ENCODE peak calls at places on chromosome 14, in five cellular contexts. One of them, this sample, is unnamed.

GRCh38 chr14:96380735-96381134 is 11.2 kb upstream of the AK7 start:
- DNase-seq in GM04503: no peak
- DNase-seq in kidney tubule cell: no peak
- DNase-seq in activated CD8-positive, alpha-beta T cell treated with anti-CD3 and anti-CD28 coated beads, Interleukin-2, amount 10 ng/mL, durations not matched to agents 7 days and 5 days: no peak
- DNase-seq in stimulated activated CD4-positive, alpha-beta T cell treated with anti-CD3 and anti-CD28 coated beads, TNF-alpha, amount 100 ng/mL, for 4 hours: no peak
- DNase-seq in this sample: no peak

GRCh38 chr14:23727566-23728335 is 91.6 kb downstream of the DHRS2 start:
- DNase-seq in activated CD8-positive, alpha-beta T cell treated with anti-CD3 and anti-CD28 coated beads, Interleukin-2, amount 10 ng/mL, durations not matched to agents 7 days and 5 days: peak; percentile 21
- DNase-seq in kidney tubule cell: peak; percentile 80
- DNase-seq in GM04503: peak; percentile 12
- DNase-seq in stimulated activated CD4-positive, alpha-beta T cell treated with anti-CD3 and anti-CD28 coated beads, TNF-alpha, amount 100 ng/mL, for 4 hours: no peak
- DNase-seq in this sample: no peak

GRCh38 chr14:54651018-54651351 is 84.1 kb downstream of the SAMD4A start:
- DNase-seq in GM04503: no peak
- DNase-seq in kidney tubule cell: no peak
- DNase-seq in activated CD8-positive, alpha-beta T cell treated with anti-CD3 and anti-CD28 coated beads, Interleukin-2, amount 10 ng/mL, durations not matched to agents 7 days and 5 days: no peak
- DNase-seq in stimulated activated CD4-positive, alpha-beta T cell treated with anti-CD3 and anti-CD28 coated beads, TNF-alpha, amount 100 ng/mL, for 4 hours: no peak
- DNase-seq in this sample: no peak

GRCh38 chr14:60862283-60862682 is 118.6 kb downstream of the TRMT5 start:
- DNase-seq in activated CD8-positive, alpha-beta T cell treated with anti-CD3 and anti-CD28 coated beads, Interleukin-2, amount 10 ng/mL, durations not matched to agents 7 days and 5 days: no peak
- DNase-seq in GM04503: no peak
- DNase-seq in stimulated activated CD4-positive, alpha-beta T cell treated with anti-CD3 and anti-CD28 coated beads, TNF-alpha, amount 100 ng/mL, for 4 hours: no peak
- DNase-seq in kidney tubule cell: no peak
- DNase-seq in this sample: no peak

GRCh38 chr14:68695326-68695768 is 97.5 kb downstream of the ZFP36L1 start:
- DNase-seq in stimulated activated CD4-positive, alpha-beta T cell treated with anti-CD3 and anti-CD28 coated beads, TNF-alpha, amount 100 ng/mL, for 4 hours: no peak
- DNase-seq in GM04503: peak; percentile 100
- DNase-seq in kidney tubule cell: peak; percentile 100
- DNase-seq in activated CD8-positive, alpha-beta T cell treated with anti-CD3 and anti-CD28 coated beads, Interleukin-2, amount 10 ng/mL, durations not matched to agents 7 days and 5 days: peak; percentile 28
- DNase-seq in this sample: no peak

GRCh38 chr14:23174266-23174665 is 9.2 kb downstream of the SLC7A8 start:
- DNase-seq in kidney tubule cell: no peak
- DNase-seq in activated CD8-positive, alpha-beta T cell treated with anti-CD3 and anti-CD28 coated beads, Interleukin-2, amount 10 ng/mL, durations not matched to agents 7 days and 5 days: no peak
- DNase-seq in stimulated activated CD4-positive, alpha-beta T cell treated with anti-CD3 and anti-CD28 coated beads, TNF-alpha, amount 100 ng/mL, for 4 hours: no peak
- DNase-seq in GM04503: no peak
- DNase-seq in this sample: no peak

GRCh38 chr14:99671230-99672224 is 12.6 kb upstream of the CYP46A1 start:
- DNase-seq in stimulated activated CD4-positive, alpha-beta T cell treated with anti-CD3 and anti-CD28 coated beads, TNF-alpha, amount 100 ng/mL, for 4 hours: no peak
- DNase-seq in kidney tubule cell: no peak
- DNase-seq in activated CD8-positive, alpha-beta T cell treated with anti-CD3 and anti-CD28 coated beads, Interleukin-2, amount 10 ng/mL, durations not matched to agents 7 days and 5 days: no peak
- DNase-seq in GM04503: no peak
- DNase-seq in this sample: no peak

GRCh38 chr14:101454229-101454628 is 107.1 kb upstream of the DIO3 start:
- DNase-seq in activated CD8-positive, alpha-beta T cell treated with anti-CD3 and anti-CD28 coated beads, Interleukin-2, amount 10 ng/mL, durations not matched to agents 7 days and 5 days: no peak
- DNase-seq in kidney tubule cell: no peak
- DNase-seq in stimulated activated CD4-positive, alpha-beta T cell treated with anti-CD3 and anti-CD28 coated beads, TNF-alpha, amount 100 ng/mL, for 4 hours: no peak
- DNase-seq in GM04503: no peak
- DNase-seq in this sample: no peak

GRCh38 chr14:101521306-101521935 is 39.9 kb upstream of the DIO3 start:
- DNase-seq in activated CD8-positive, alpha-beta T cell treated with anti-CD3 and anti-CD28 coated beads, Interleukin-2, amount 10 ng/mL, durations not matched to agents 7 days and 5 days: no peak
- DNase-seq in kidney tubule cell: no peak
- DNase-seq in GM04503: no peak
- DNase-seq in stimulated activated CD4-positive, alpha-beta T cell treated with anti-CD3 and anti-CD28 coated beads, TNF-alpha, amount 100 ng/mL, for 4 hours: no peak
- DNase-seq in this sample: no peak

GRCh38 chr14:100025111-100025510 is 40.1 kb upstream of the EVL start:
- DNase-seq in stimulated activated CD4-positive, alpha-beta T cell treated with anti-CD3 and anti-CD28 coated beads, TNF-alpha, amount 100 ng/mL, for 4 hours: no peak
- DNase-seq in GM04503: no peak
- DNase-seq in kidney tubule cell: peak; percentile 58
- DNase-seq in activated CD8-positive, alpha-beta T cell treated with anti-CD3 and anti-CD28 coated beads, Interleukin-2, amount 10 ng/mL, durations not matched to agents 7 days and 5 days: peak; percentile 59
- DNase-seq in this sample: peak; percentile 79

GRCh38 chr14:75294649-75295033 is 16.0 kb downstream of the FOS start:
- DNase-seq in kidney tubule cell: no peak
- DNase-seq in activated CD8-positive, alpha-beta T cell treated with anti-CD3 and anti-CD28 coated beads, Interleukin-2, amount 10 ng/mL, durations not matched to agents 7 days and 5 days: no peak
- DNase-seq in GM04503: no peak
- DNase-seq in stimulated activated CD4-positive, alpha-beta T cell treated with anti-CD3 and anti-CD28 coated beads, TNF-alpha, amount 100 ng/mL, for 4 hours: no peak
- DNase-seq in this sample: no peak